ENCODE peak calls at places on chromosomes 7 and 10, in eight cellular contexts. Z, B, T, U, I, V, L and Y are unnamed samples.

GRCh38 chr7:101121996-101122932 is 4.6 kb upstream of the SERPINE1 start:
- DNase-seq in L (peak), T (peak), B (no peak), Z (no peak), I (peak), U (no peak), V (peak), Y (no peak)

GRCh38 chr10:115164220-115164619 is 71.1 kb downstream of the ATRNL1 start:
- DNase-seq in Z (no peak), L (no peak), B (no peak), U (no peak), I (no peak), V (no peak), T (no peak), Y (no peak)

GRCh38 chr10:43057831-43058340 is 19.0 kb upstream of the RET start:
- DNase-seq in L (no peak), B (no peak), Z (no peak), I (no peak), V (no peak), T (peak), U (no peak), Y (no peak)

GRCh38 chr10:49131507-49132385 is 2.1 kb downstream of the FAM170B start:
- DNase-seq in Z (no peak), B (no peak), U (no peak), L (no peak), I (no peak), T (no peak), V (no peak), Y (no peak)

GRCh38 chr7:149220534-149220933 is 18.9 kb upstream of the ZNF212 start:
- DNase-seq in V (no peak), Z (no peak), B (no peak), U (no peak), I (peak), T (no peak), L (no peak), Y (no peak)

GRCh38 chr7:4136036-4136435 is 546.1 kb upstream of the FOXK1 start:
- DNase-seq in Z (no peak), I (no peak), B (no peak), T (peak), V (no peak), L (no peak), U (no peak), Y (no peak)

GRCh38 chr7:34133356-34133982 is 228.1 kb downstream of the BMPER start:
- DNase-seq in L (no peak), B (no peak), U (no peak), I (peak), T (no peak), V (no peak), Z (no peak), Y (no peak)

GRCh38 chr10:112639291-112639690 is 192.3 kb downstream of the VTI1A start:
- DNase-seq in I (peak), V (no peak), L (no peak), T (no peak), U (no peak), B (no peak), Z (no peak), Y (no peak)

GRCh38 chr10:21172774-21173432 is 275.8 kb upstream of the NEBL start:
- DNase-seq in T (peak), I (no peak), V (no peak), L (peak), B (no peak), Z (no peak), U (no peak), Y (peak)

GRCh38 chr7:2612445-2613112 is 19.2 kb upstream of the TTYH3 start:
- DNase-seq in T (no peak), I (no peak), Z (peak), L (no peak), B (no peak), V (no peak), U (no peak), Y (no peak)

GRCh38 chr7:46850563-46851325 is 731.2 kb downstream of the TNS3 start:
- DNase-seq in T (no peak), L (no peak), I (peak), Z (no peak), B (no peak), V (no peak), U (no peak), Y (no peak)